ENCODE peak calls at places on chromosome 11, in five cellular contexts. I, L, O, T and C are unnamed samples.

GRCh38 chr11:124745835-124746620 is 6.0 kb downstream of the VSIG2 start:
- DNase-seq in O (peak), I (no peak), T (no peak), L (no peak), C (no peak)

GRCh38 chr11:17526326-17526725 is 17.9 kb downstream of the USH1C start:
- DNase-seq in O (no peak), I (no peak), L (no peak), T (no peak), C (no peak)

GRCh38 chr11:74844072-74844471 is 95.4 kb downstream of the RNF169 start:
- DNase-seq in T (no peak), I (no peak), O (no peak), L (no peak), C (no peak)

GRCh38 chr11:6727971-6728890 is 43.5 kb downstream of the OR2AG2 start:
- DNase-seq in L (no peak), I (peak), O (no peak), T (no peak), C (no peak)

GRCh38 chr11:28798286-28798685 is 690.1 kb downstream of the METTL15 start:
- DNase-seq in T (no peak), L (no peak), O (no peak), I (no peak), C (no peak)

GRCh38 chr11:117426297-117426685 is 98.6 kb downstream of the CEP164 start:
- DNase-seq in T (peak), L (peak), O (peak), I (peak), C (peak)

GRCh38 chr11:13316528-13316961 is 39.0 kb downstream of the BMAL1 start:
- DNase-seq in L (peak), T (no peak), I (no peak), O (no peak), C (peak)

GRCh38 chr11:30916764-30917163 is 330.6 kb upstream of the MPPED2 start:
- DNase-seq in I (no peak), T (no peak), L (no peak), O (no peak), C (no peak)

GRCh38 chr11:104583857-104584256 is 314.4 kb downstream of the CASP12 start:
- DNase-seq in O (no peak), T (no peak), L (no peak), I (no peak), C (no peak)

GRCh38 chr11:67698247-67698646 is 23.8 kb upstream of the ALDH3B2 start:
- DNase-seq in I (no peak), O (no peak), T (no peak), L (no peak), C (no peak)

GRCh38 chr11:34585870-34586654 is 34.8 kb upstream of the EHF start:
- DNase-seq in L (peak), I (peak), O (no peak), T (no peak), C (no peak)

GRCh38 chr11:58573451-58574104 is 2.1 kb downstream of the LPXN start:
- DNase-seq in L (peak), O (peak), I (no peak), T (peak), C (no peak)

GRCh38 chr11:84264066-84264465 is 977.9 kb upstream of the CCDC90B start:
- DNase-seq in I (no peak), T (no peak), O (no peak), L (no peak), C (no peak)

GRCh38 chr11:112157274-112157766 is 6.6 kb downstream of the IL18 start:
- DNase-seq in T (peak), L (peak), O (no peak), I (no peak), C (no peak)

GRCh38 chr11:100855466-100856067 is 168.5 kb downstream of the ARHGAP42 start:
- DNase-seq in T (no peak), I (peak), L (no peak), O (no peak), C (no peak)

GRCh38 chr11:109858152-109858551 is 235.0 kb upstream of the ZC3H12C start:
- DNase-seq in T (no peak), I (no peak), L (no peak), O (no peak), C (no peak)

GRCh38 chr11:326842-327580 is 6.4 kb upstream of the IFITM3 start:
- DNase-seq in I (peak), O (peak), T (peak), L (no peak), C (no peak)

GRCh38 chr11:35282226-35282882 is 137.0 kb downstream of the SLC1A2 start:
- DNase-seq in O (no peak), L (no peak), T (no peak), I (no peak), C (no peak)

GRCh38 chr11:46559815-46560214 is 34.0 kb downstream of the AMBRA1 start:
- DNase-seq in O (no peak), T (no peak), I (no peak), L (no peak), C (no peak)

GRCh38 chr11:106156290-106156937 is 79.0 kb downstream of the AASDHPPT start:
- DNase-seq in L (no peak), O (no peak), I (peak), T (peak), C (peak)

GRCh38 chr11:86718999-86719398 is 46.6 kb upstream of the ME3 start:
- DNase-seq in L (no peak), O (no peak), I (no peak), T (no peak), C (no peak)

GRCh38 chr11:121367434-121367833 is 74.9 kb downstream of the SC5D start:
- DNase-seq in L (no peak), I (no peak), O (peak), T (no peak), C (no peak)

GRCh38 chr11:117128289-117128688 is 15.8 kb upstream of the PAFAH1B2 start:
- DNase-seq in I (no peak), T (no peak), L (no peak), O (no peak), C (no peak)

GRCh38 chr11:111718436-111719325 is 47.5 kb downstream of the PPP2R1B start:
- DNase-seq in I (no peak), L (peak), T (no peak), O (no peak), C (peak)

GRCh38 chr11:114501901-114502300 is 57.8 kb downstream of the NXPE1 start:
- DNase-seq in O (no peak), I (no peak), T (no peak), L (no peak), C (no peak)

GRCh38 chr11:82494988-82495432 is 238.7 kb downstream of the FAM181B start:
- DNase-seq in I (no peak), O (no peak), T (no peak), L (peak), C (no peak)

GRCh38 chr11:37264783-37265182 is 666.7 kb upstream of the RAG2 start:
- DNase-seq in T (no peak), I (no peak), O (no peak), L (no peak), C (no peak)

GRCh38 chr11:18792066-18792591 is 531 bp upstream of the PTPN5 start:
- DNase-seq in O (no peak), I (no peak), T (no peak), L (no peak), C (no peak)

GRCh38 chr11:15770798-15771414 is 585.4 kb downstream of the SOX6 start:
- DNase-seq in L (peak), I (peak), O (no peak), T (no peak), C (peak)

GRCh38 chr11:95483339-95483738 is 252.3 kb upstream of the SESN3 start:
- DNase-seq in T (no peak), I (no peak), O (no peak), L (no peak), C (no peak)

GRCh38 chr11:19712281-19713220 is at the start of gene NAV2:
- DNase-seq in O (peak), L (peak), T (peak), I (peak), C (peak)

DNA sequence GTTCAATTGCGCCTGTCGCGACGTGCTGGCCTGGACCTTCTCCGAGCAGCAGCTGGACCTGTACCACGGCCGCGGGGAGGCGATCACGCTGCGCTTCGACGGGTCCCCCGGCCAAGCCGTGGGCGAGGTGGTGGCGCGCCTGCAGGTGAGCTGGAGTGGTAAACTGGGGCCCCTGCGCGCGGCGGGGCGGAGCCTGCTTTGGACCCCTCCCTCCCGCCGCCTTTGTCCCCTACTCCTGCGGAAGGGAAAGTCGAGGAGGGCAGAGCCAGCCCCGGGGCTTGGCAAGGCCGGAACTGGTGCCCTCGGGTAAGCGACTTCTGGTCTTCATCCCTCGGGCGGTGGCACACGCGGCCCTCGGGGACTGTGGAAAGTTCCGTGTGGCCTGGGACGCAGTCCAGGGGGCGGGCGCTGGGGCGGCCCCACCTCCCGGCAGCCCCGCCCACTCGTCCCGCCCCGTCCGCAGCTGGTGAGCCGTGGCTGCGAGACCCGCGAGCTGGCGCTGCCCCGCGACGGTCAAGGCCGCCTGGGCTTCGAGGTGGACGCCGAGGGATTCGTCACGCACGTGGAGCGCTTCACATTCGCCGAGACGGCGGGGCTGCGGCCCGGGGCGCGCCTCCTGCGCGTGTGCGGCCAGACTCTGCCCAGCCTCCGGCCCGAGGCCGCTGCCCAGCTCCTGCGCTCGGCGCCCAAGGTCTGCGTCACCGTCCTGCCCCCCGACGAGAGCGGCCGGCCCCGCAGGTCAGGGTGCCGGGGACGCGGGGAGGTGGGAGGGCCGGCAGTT is 9.2 kb downstream of the SIPA1 start:
- DNase-seq in I (no peak), O (no peak), T (no peak), L (no peak), C (no peak)
- TF ChIP-seq POLR2A in I (no peak), O (no peak), T (no peak), L (no peak), C (peak)

DNA sequence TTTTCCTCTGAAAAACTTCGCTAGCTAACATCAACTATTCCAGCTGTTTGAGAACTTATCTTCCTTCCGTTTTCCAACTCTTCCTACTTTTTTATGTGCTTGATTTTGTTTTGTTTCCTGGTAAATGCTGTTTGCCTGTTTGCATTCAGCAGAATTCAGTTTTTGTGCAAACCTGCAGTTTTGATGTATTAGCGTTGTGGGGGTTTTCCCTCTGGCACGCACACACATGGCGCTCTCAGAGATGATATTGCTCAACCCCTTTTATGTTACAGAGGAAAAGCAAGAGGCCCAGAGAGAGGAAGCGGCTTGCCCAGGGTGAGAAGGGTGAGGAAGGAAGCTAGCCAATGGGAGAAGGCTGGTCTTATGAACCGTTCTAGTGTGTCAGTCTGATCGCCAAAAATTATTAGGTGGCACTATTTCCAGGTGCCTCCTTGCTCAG is 706 bp upstream of the CTSC start:
- DNase-seq in I (peak), O (peak), T (peak), L (peak), C (no peak)
- TF ChIP-seq POLR2A in I (no peak), O (no peak), T (no peak), L (no peak), C (no peak)

DNA sequence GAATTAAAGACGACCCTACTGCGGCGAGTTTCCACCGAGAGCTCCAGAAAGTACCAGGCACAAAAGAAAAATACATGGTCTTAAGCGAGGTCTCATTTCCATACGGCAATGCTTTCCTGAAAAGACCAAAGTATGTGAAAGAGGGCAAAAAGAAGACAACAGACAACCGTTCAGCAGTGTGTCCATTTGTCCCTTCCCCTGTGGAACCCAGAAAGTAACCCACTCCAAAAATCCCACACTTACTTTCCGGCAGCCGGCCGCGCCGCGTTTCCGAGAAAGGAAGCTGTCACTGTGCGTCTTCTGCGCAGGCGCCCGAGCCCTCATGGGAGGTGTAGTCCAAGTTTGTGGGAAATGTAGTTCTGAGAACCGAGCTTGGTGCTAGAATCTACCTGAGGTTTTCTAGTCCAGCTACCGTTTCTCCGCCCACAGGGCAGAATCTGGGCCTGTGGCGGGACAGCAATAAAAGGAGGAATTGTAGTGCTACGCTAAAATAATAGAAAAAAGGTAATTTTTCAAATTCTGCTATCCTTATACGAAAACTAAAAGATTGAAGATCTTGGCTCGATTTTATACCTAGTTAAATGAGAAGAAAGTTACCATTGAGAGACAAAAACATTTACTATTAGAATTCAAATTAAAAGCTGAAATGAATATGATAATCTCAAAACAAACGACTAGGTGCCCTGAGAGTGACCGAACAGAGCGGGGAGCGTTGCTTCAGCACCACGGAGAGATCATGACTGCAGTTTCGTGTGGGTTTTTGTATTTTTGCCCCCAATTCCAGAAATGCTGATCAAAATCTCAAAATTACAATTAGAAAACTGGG is at the start of gene PUS3:
- DNase-seq in O (peak), T (peak), L (peak), I (peak), C (peak)
- TF ChIP-seq POLR2A in O (peak), T (no peak), L (peak), I (peak), C (peak)

GRCh38 chr11:57529012-57529411 is 1.5 kb downstream of the TIMM10 start:
- DNase-seq in I (no peak), O (no peak), T (no peak), L (no peak), C (no peak)

GRCh38 chr11:57530215-57530595 is 349 bp downstream of the TIMM10 start:
- DNase-seq in L (no peak), O (no peak), I (no peak), T (peak), C (peak)

GRCh38 chr11:57527056-57527631 is 3.4 kb downstream of the TIMM10 start:
- DNase-seq in L (no peak), I (peak), T (peak), O (peak), C (no peak)

GRCh38 chr11:57530596-57531507 is at the start of gene TIMM10:
- DNase-seq in O (peak), T (peak), I (peak), L (peak), C (peak)
- TF ChIP-seq POLR2A in O (no peak), T (no peak), I (peak), L (peak), C (no peak)

GRCh38 chr11:119108857-119109221 is 1.7 kb downstream of the C2CD2L start:
- DNase-seq in I (no peak), L (no peak), T (no peak), O (no peak), C (no peak)

GRCh38 chr11:119109843-119110242 is 2.7 kb downstream of the C2CD2L start:
- DNase-seq in O (no peak), L (no peak), I (no peak), T (no peak), C (no peak)

GRCh38 chr11:119107538-119108150 is 500 bp downstream of the C2CD2L start:
- DNase-seq in T (no peak), L (no peak), I (no peak), O (no peak), C (no peak)

GRCh38 chr11:119108151-119108856 is 1.2 kb downstream of the C2CD2L start:
- DNase-seq in O (peak), I (peak), T (no peak), L (peak), C (peak)

DNA sequence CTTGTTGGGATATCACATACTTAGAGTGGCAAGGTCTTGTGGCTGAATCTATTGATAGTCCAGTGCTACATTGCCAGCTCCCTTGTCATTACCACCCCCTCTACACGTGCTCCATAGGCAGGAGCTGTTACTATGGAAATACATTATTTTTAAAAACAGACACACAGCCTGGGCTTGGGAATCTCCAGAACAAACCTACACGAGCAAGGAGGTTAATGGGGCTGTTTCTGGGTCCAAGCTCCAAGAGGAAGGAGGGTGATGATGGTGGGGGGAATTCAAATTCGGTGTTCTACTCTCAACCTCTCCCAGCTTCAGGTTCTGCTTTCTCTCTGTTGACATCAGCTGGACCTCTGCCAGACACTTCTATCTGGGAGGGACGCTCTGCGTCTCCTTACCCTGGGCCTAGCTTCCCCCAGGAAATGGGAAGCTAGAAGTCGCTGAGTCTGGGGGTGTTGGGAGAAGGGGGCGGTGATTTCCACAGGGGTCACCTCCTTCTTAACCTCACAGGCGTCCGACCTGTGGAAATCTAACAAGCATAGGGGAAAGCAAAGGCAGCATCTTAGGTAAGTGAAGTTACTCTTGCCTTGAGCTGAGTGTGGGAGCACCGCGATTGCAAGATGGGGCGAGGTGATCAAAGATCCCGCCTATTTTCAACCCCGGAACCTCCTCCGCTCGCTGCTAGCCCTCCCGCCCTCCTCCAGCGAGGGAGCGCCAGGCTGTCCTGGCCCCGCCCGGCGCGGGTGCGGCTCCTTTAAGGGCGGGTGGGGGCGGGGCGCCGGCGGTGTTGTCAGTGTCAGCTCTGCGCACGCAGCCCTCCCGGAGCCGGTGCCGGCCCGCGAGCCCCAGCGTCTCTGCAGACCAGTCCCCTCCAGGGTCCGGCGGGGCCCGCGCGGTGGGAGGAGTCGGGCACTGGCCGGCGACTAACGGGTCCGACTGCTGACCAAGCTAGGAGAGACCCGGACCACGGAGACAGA is at the start of gene C2CD2L:
- DNase-seq in I (peak), O (peak), T (peak), L (peak), C (peak)
- TF ChIP-seq POLR2A in I (peak), O (peak), T (no peak), L (peak), C (no peak)

DNA sequence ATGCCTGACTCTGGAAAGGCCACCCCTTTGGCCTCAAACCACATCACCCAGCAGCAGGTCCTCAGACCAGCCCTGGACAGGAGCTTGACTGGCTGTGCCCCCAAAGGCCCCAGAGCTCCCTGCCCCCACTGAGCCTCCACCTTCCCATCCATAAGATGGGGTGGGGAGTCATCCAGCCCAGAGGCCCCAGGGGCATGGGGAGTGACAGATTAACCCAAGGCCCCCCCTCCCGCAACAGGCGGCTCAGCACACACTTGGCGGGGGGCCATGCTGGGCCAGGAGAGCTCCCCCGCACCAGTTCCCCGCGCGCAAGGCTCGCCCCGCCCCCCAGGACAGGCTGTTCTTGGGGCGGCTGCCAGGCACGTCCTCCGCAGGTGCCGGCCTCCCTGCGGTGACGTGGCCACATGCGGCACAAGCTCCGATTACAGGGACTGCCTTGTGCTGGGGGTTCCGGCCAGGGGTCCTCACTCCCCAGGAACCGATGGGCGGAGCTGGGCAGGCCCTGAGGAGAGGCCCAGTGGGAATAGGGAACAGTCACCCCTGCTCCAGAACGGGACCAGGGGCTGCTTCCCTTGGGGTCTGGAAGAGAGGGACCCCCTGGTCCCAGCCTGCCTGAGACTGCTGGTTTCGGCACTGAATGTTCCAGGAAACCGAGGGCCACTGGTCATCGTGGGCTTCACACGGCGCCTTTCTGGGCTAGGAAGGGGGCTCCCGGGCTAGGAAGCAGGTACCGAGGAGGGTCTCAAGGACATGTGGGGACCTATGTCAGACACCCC is 5.1 kb upstream of the CDKN1C start:
- DNase-seq in O (no peak), T (no peak), I (no peak), L (no peak), C (peak)
- TF ChIP-seq POLR2A in O (no peak), T (no peak), I (no peak), L (no peak), C (no peak)